ENCODE peak calls at places on chromosomes 3 and 15, in nine cellular contexts. L, O, J, K, Q, B, A, W and U are unnamed samples.

GRCh38 chr3:36944012-36944640 is 728 bp downstream of the TRANK1 start:
- DNase-seq in L (peak; percentile 76), O (no peak), J (peak; percentile 80), K (peak; percentile 75), Q (peak; percentile 81), B (peak; percentile 34), A (peak; percentile 53), W (peak; percentile 71), U (no peak)

GRCh38 chr3:177640319-177640997 is 443.2 kb upstream of the TBL1XR1 start:
- DNase-seq in L (no peak), O (no peak), J (no peak), K (no peak), Q (no peak), B (no peak), A (no peak), W (no peak), U (no peak)

GRCh38 chr15:67195305-67195704 is 59.2 kb downstream of the AAGAB start:
- DNase-seq in L (no peak), O (no peak), J (no peak), K (no peak), Q (no peak), B (no peak), A (no peak), W (no peak), U (no peak)

GRCh38 chr3:37862219-37862711 is 585 bp downstream of the CTDSPL start:
- DNase-seq in L (peak; percentile 80), O (no peak), J (peak; percentile 75), K (peak; percentile 49), Q (no peak), B (no peak), A (peak; percentile 27), W (peak; percentile 44), U (no peak)

GRCh38 chr3:187040637-187041361 is 98.5 kb downstream of the RPL39L start:
- DNase-seq in L (no peak), O (no peak), J (no peak), K (peak; percentile 76), Q (no peak), B (no peak), A (no peak), W (no peak), U (no peak)

GRCh38 chr15:70703066-70703465 is 60.3 kb downstream of the UACA start:
- DNase-seq in L (no peak), O (no peak), J (no peak), K (no peak), Q (no peak), B (no peak), A (no peak), W (no peak), U (no peak)

GRCh38 chr15:50138391-50138790 is 19.4 kb upstream of the ATP8B4 start:
- DNase-seq in L (no peak), O (no peak), J (no peak), K (peak; percentile 19), Q (no peak), B (no peak), A (no peak), W (no peak), U (no peak)

GRCh38 chr3:31934866-31935265 is 46.2 kb downstream of the OSBPL10 start:
- DNase-seq in L (no peak), O (no peak), J (no peak), K (peak; percentile 26), Q (no peak), B (no peak), A (peak; percentile 40), W (no peak), U (no peak)

GRCh38 chr3:99577160-99577559 is 61.2 kb upstream of the COL8A1 start:
- DNase-seq in L (no peak), O (no peak), J (no peak), K (peak; percentile 17), Q (no peak), B (no peak), A (no peak), W (no peak), U (no peak)

GRCh38 chr3:34725774-34726173 is 913.6 kb upstream of the ARPP21 start:
- DNase-seq in L (no peak), O (no peak), J (no peak), K (no peak), Q (no peak), B (no peak), A (no peak), W (no peak), U (no peak)

GRCh38 chr15:66154581-66154980 is 99.0 kb downstream of the MEGF11 start:
- DNase-seq in L (no peak), O (no peak), J (no peak), K (no peak), Q (no peak), B (no peak), A (no peak), W (no peak), U (no peak)

GRCh38 chr3:192229866-192230265 is 497.5 kb downstream of the FGF12 start:
- DNase-seq in L (no peak), O (no peak), J (no peak), K (peak; percentile 21), Q (no peak), B (no peak), A (no peak), W (no peak), U (no peak)

GRCh38 chr3:27089641-27090040 is 279.5 kb downstream of the NEK10 start:
- DNase-seq in L (no peak), O (no peak), J (no peak), K (no peak), Q (no peak), B (no peak), A (no peak), W (no peak), U (no peak)

GRCh38 chr3:56813656-56813965 is 11.9 kb upstream of the ARHGEF3 start:
- DNase-seq in L (no peak), O (no peak), J (no peak), K (no peak), Q (no peak), B (no peak), A (no peak), W (no peak), U (no peak)

GRCh38 chr3:20185364-20185732 is 658 bp downstream of the SGO1 start:
- DNase-seq in L (no peak), O (no peak), J (no peak), K (peak; percentile 16), Q (no peak), B (no peak), A (peak; percentile 12), W (no peak), U (no peak)

GRCh38 chr15:88480981-88481380 is 13.5 kb downstream of the MRPS11 start:
- DNase-seq in L (no peak), O (no peak), J (no peak), K (no peak), Q (no peak), B (no peak), A (no peak), W (peak; percentile 32), U (no peak)

GRCh38 chr15:88477126-88477525 is 9.6 kb downstream of the MRPS11 start:
- DNase-seq in L (no peak), O (no peak), J (no peak), K (no peak), Q (no peak), B (no peak), A (no peak), W (no peak), U (no peak)

GRCh38 chr15:88476635-88477038 is 9.1 kb downstream of the MRPS11 start:
- DNase-seq in L (no peak), O (no peak), J (no peak), K (peak; percentile 74), Q (no peak), B (peak; percentile 37), A (peak; percentile 32), W (peak; percentile 42), U (no peak)

GRCh38 chr15:88477885-88478284 is 10.4 kb downstream of the MRPS11 start:
- DNase-seq in L (no peak), O (no peak), J (no peak), K (no peak), Q (no peak), B (no peak), A (no peak), W (no peak), U (no peak)

GRCh38 chr15:88479169-88479568 is 11.7 kb downstream of the MRPS11 start:
- DNase-seq in L (no peak), O (no peak), J (no peak), K (no peak), Q (no peak), B (no peak), A (no peak), W (no peak), U (no peak)
- TF ChIP-seq CTCF in L (no peak), O (no peak), J (no peak), K (no peak), Q (no peak), B (no peak), A (no peak), W (no peak), U (no peak)

GRCh38 chr15:63188247-63188936 is 1.0 kb upstream of the RAB8B start:
- DNase-seq in L (no peak), O (no peak), J (no peak), K (no peak), Q (no peak), B (no peak), A (no peak), W (no peak), U (no peak)

GRCh38 chr15:63187589-63188226 is 1.7 kb upstream of the RAB8B start:
- DNase-seq in L (no peak), O (no peak), J (no peak), K (no peak), Q (no peak), B (no peak), A (no peak), W (no peak), U (no peak)

GRCh38 chr15:63190993-63191392 is 1.6 kb downstream of the RAB8B start:
- DNase-seq in L (no peak), O (no peak), J (no peak), K (no peak), Q (no peak), B (no peak), A (no peak), W (no peak), U (no peak)

GRCh38 chr15:63189955-63190691 is 717 bp downstream of the RAB8B start:
- DNase-seq in L (no peak), O (no peak), J (no peak), K (no peak), Q (no peak), B (no peak), A (no peak), W (no peak), U (no peak)

GRCh38 chr15:63188937-63189871 is at the start of gene RAB8B:
- DNase-seq in L (peak; percentile 99), O (peak; percentile 97), J (peak; percentile 100), K (peak; percentile 98), Q (peak; percentile 99), B (peak; percentile 99), A (peak; percentile 100), W (peak; percentile 98), U (peak; percentile 52)
- TF ChIP-seq CTCF in L (no peak), O (peak; percentile 18), J (no peak), K (no peak), Q (no peak), B (no peak), A (no peak), W (no peak), U (no peak)

GRCh38 chr3:62667714-62668113 is 207.5 kb downstream of the CADPS start:
- DNase-seq in L (no peak), O (no peak), J (no peak), K (no peak), Q (no peak), B (no peak), A (peak; percentile 18), W (no peak), U (no peak)
- TF ChIP-seq CTCF in L (no peak), O (no peak), J (no peak), K (no peak), Q (no peak), B (no peak), A (peak; percentile 66), W (no peak), U (peak; percentile 9)

GRCh38 chr3:134312072-134312872 is 61.6 kb upstream of the RYK start:
- DNase-seq in L (peak; percentile 83), O (no peak), J (no peak), K (peak; percentile 75), Q (no peak), B (peak; percentile 26), A (peak; percentile 51), W (peak; percentile 86), U (no peak)
- TF ChIP-seq CTCF in L (no peak), O (no peak), J (no peak), K (peak; percentile 40), Q (no peak), B (no peak), A (no peak), W (peak; percentile 15), U (no peak)